ENCODE peak calls at places on chromosomes 16 and 17, in eight cellular contexts. K is naive thymus-derived CD4-positive, alpha-beta T cell; U is body of pancreas; R is aorta; Q is GM23338; N is upper lobe of right lung; Z is pancreas; O is right cardiac atrium. E is an unnamed sample.

GRCh38 chr17:62981933-62982332 is 15.9 kb downstream of the TANC2 start:
- ATAC-seq in K (no peak), U (no peak), R (no peak), Q (no peak), N (no peak), Z (no peak), O (no peak), E (no peak)

GRCh38 chr17:67652433-67652832 is 65.3 kb upstream of the NOL11 start:
- ATAC-seq in K (no peak), U (no peak), R (no peak), Q (no peak), N (no peak), Z (no peak), O (no peak), E (no peak)

GRCh38 chr17:8705427-8705826 is 39.2 kb downstream of the CCDC42 start:
- ATAC-seq in K (no peak), U (no peak), R (no peak), Q (no peak), N (no peak), Z (no peak), O (no peak), E (no peak)

GRCh38 chr16:58744497-58744896 is 10.4 kb upstream of the GOT2 start:
- ATAC-seq in K (no peak), U (no peak), R (no peak), Q (no peak), N (no peak), Z (no peak), O (no peak), E (no peak)

GRCh38 chr17:57490890-57491289 is 234.6 kb downstream of the MSI2 start:
- ATAC-seq in K (no peak), U (no peak), R (no peak), Q (peak; percentile 70), N (peak; percentile 47), Z (no peak), O (no peak), E (no peak)

GRCh38 chr17:72345536-72345935 is 224.7 kb downstream of the SOX9 start:
- ATAC-seq in K (no peak), U (no peak), R (no peak), Q (no peak), N (no peak), Z (no peak), O (no peak), E (no peak)

GRCh38 chr16:12170103-12171025 is 193.8 kb downstream of the SNX29 start:
- ATAC-seq in K (no peak), U (peak; percentile 55), R (peak; percentile 55), Q (no peak), N (peak; percentile 8), Z (peak; percentile 18), O (peak; percentile 62), E (no peak)

GRCh38 chr16:9053006-9053601 is 38.3 kb upstream of the HAPSTR1 start:
- ATAC-seq in K (no peak), U (peak; percentile 33), R (no peak), Q (peak; percentile 93), N (peak; percentile 77), Z (peak; percentile 71), O (peak; percentile 71), E (no peak)

GRCh38 chr16:68711421-68712139 is 25.5 kb upstream of the CDH1 start:
- ATAC-seq in K (peak; percentile 84), U (no peak), R (peak; percentile 56), Q (no peak), N (peak; percentile 68), Z (no peak), O (peak; percentile 43), E (no peak)

GRCh38 chr17:48541574-48542113 is 3.3 kb downstream of the HOXB2 start:
- ATAC-seq in K (peak; percentile 54), U (peak; percentile 34), R (peak; percentile 80), Q (peak; percentile 6), N (peak; percentile 46), Z (peak; percentile 57), O (peak; percentile 72), E (peak; percentile 75)

GRCh38 chr16:84761448-84762368 is 58.1 kb upstream of the CRISPLD2 start:
- ATAC-seq in K (no peak), U (no peak), R (no peak), Q (no peak), N (no peak), Z (no peak), O (no peak), E (no peak)

GRCh38 chr17:17957584-17957916 is 14.7 kb downstream of the TOM1L2 start:
- ATAC-seq in K (no peak), U (no peak), R (no peak), Q (no peak), N (no peak), Z (no peak), O (no peak), E (no peak)

GRCh38 chr16:23466162-23466885 is 13.3 kb upstream of the COG7 start:
- ATAC-seq in K (no peak), U (no peak), R (no peak), Q (no peak), N (no peak), Z (no peak), O (peak; percentile 17), E (no peak)

GRCh38 chr16:74438492-74438979 is 17.3 kb upstream of the CLEC18B start:
- ATAC-seq in K (peak; percentile 63), U (no peak), R (no peak), Q (no peak), N (no peak), Z (no peak), O (peak; percentile 65), E (no peak)

GRCh38 chr17:41298458-41299135 is 4.1 kb downstream of the KRTAP29-1 start:
- ATAC-seq in K (no peak), U (no peak), R (no peak), Q (peak; percentile 44), N (no peak), Z (no peak), O (no peak), E (no peak)

GRCh38 chr17:38509772-38510423 is 81.6 kb downstream of the ARHGAP23 start:
- ATAC-seq in K (peak; percentile 16), U (peak; percentile 20), R (peak; percentile 33), Q (peak; percentile 13), N (peak; percentile 7), Z (peak; percentile 26), O (peak; percentile 49), E (peak; percentile 39)

GRCh38 chr16:12173121-12173520 is 196.6 kb downstream of the SNX29 start:
- ATAC-seq in K (no peak), U (no peak), R (no peak), Q (no peak), N (no peak), Z (peak; percentile 41), O (peak; percentile 67), E (no peak)

GRCh38 chr17:350706-351435 is 1.7 kb downstream of the RPH3AL start:
- ATAC-seq in K (peak; percentile 49), U (peak; percentile 27), R (peak; percentile 82), Q (no peak), N (peak; percentile 67), Z (peak; percentile 31), O (peak; percentile 94), E (peak; percentile 89)
- H3K27ac ChIP-seq in K (no peak overlapping the region), U (peak overlapping the region; percentile 93), R (no peak overlapping the region), Q (no peak overlapping the region), N (peak overlapping the region; percentile 87), Z (peak overlapping the region; percentile 95), O (peak overlapping the region; percentile 59), E (peak overlapping the region; percentile 74)

GRCh38 chr17:78608122-78608803 is 31.1 kb upstream of the DNAH17 start:
- ATAC-seq in K (no peak), U (no peak), R (no peak), Q (no peak), N (no peak), Z (no peak), O (no peak), E (no peak)

GRCh38 chr17:78608804-78609186 is 31.6 kb upstream of the DNAH17 start:
- ATAC-seq in K (no peak), U (no peak), R (no peak), Q (no peak), N (no peak), Z (no peak), O (no peak), E (no peak)

GRCh38 chr17:78610951-78611511 is 33.8 kb upstream of the DNAH17 start:
- ATAC-seq in K (no peak), U (no peak), R (no peak), Q (peak; percentile 59), N (no peak), Z (no peak), O (no peak), E (no peak)

GRCh38 chr17:78607061-78607460 is 29.9 kb upstream of the DNAH17 start:
- ATAC-seq in K (no peak), U (no peak), R (no peak), Q (peak; percentile 31), N (no peak), Z (no peak), O (no peak), E (no peak)

GRCh38 chr17:78609198-78609597 is 32.0 kb upstream of the DNAH17 start:
- ATAC-seq in K (no peak), U (no peak), R (peak; percentile 58), Q (no peak), N (no peak), Z (no peak), O (peak; percentile 24), E (no peak)
- H3K27ac ChIP-seq in K (no peak overlapping the region), U (no peak overlapping the region), R (no peak overlapping the region), Q (no peak overlapping the region), N (no peak overlapping the region), Z (no peak overlapping the region), O (no peak overlapping the region), E (no peak overlapping the region)

GRCh38 chr17:45110676-45111611 is 21.4 kb downstream of the PLCD3 start:
- ATAC-seq in K (no peak), U (no peak), R (peak; percentile 81), Q (peak; percentile 4), N (no peak), Z (peak; percentile 28), O (peak; percentile 70), E (peak; percentile 69)

GRCh38 chr17:45112559-45113423 is 19.5 kb downstream of the PLCD3 start:
- ATAC-seq in K (no peak), U (no peak), R (no peak), Q (no peak), N (no peak), Z (no peak), O (no peak), E (no peak)

GRCh38 chr17:45114117-45114932 is 18.0 kb downstream of the PLCD3 start:
- ATAC-seq in K (no peak), U (no peak), R (no peak), Q (peak; percentile 17), N (no peak), Z (no peak), O (no peak), E (no peak)

GRCh38 chr17:45113424-45113754 is 18.9 kb downstream of the PLCD3 start:
- ATAC-seq in K (no peak), U (no peak), R (no peak), Q (no peak), N (no peak), Z (no peak), O (no peak), E (no peak)

DNA sequence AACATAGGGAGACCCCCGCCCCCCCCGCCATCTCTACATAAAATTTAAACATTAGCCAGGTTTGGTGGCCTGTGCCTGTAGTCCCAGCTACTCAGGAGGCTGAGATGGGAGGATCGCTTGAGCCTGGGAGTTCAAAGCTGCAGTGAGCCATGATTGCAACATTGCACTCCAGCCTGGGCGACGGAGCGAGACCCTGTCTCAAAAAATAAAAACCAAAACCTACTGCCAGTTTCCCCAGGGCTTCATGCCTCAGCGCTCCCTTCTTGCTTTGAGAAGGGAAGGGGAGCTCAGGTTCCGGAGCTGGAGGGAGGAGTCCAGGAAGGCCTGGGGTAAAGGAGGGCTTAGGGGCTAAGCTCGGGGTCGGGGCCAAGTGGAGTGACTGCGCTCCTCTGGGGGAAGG is 20.5 kb downstream of the PLCD3 start:
- ATAC-seq in K (no peak), U (no peak), R (no peak), Q (no peak), N (no peak), Z (no peak), O (no peak), E (no peak)
- H3K27ac ChIP-seq in K (no peak overlapping the region), U (no peak overlapping the region), R (peak overlapping the region; percentile 87), Q (no peak overlapping the region), N (no peak overlapping the region), Z (no peak overlapping the region), O (peak overlapping the region; percentile 97), E (peak overlapping the region; percentile 81)

GRCh38 chr17:16948587-16949376 is 23.1 kb downstream of the TNFRSF13B start:
- ATAC-seq in K (no peak), U (no peak), R (no peak), Q (no peak), N (no peak), Z (no peak), O (no peak), E (no peak)
- H3K27ac ChIP-seq in K (no peak overlapping the region), U (no peak overlapping the region), R (no peak overlapping the region), Q (no peak overlapping the region), N (no peak overlapping the region), Z (no peak overlapping the region), O (no peak overlapping the region), E (no peak overlapping the region)

E was measured in gastroesophageal sphincter.